ENCODE peak calls at places on chromosomes 12 and 14, in four cellular contexts. One of them, this sample, is unnamed.

GRCh38 chr12:94649349-94650142 is 811 bp downstream of the TMCC3 start:
- DNase-seq in K562: no peak
- DNase-seq in HepG2: no peak
- DNase-seq in WTC11: peak; percentile 47
- DNase-seq in this sample: no peak

GRCh38 chr12:49588761-49589516 is 16.5 kb downstream of the FAM186B start:
- DNase-seq in K562: no peak
- DNase-seq in HepG2: no peak
- DNase-seq in WTC11: no peak
- DNase-seq in this sample: no peak

GRCh38 chr12:56208014-56208413 is 13.7 kb downstream of the RNF41 start:
- DNase-seq in K562: no peak
- DNase-seq in HepG2: no peak
- DNase-seq in WTC11: no peak
- DNase-seq in this sample: no peak

GRCh38 chr12:48831257-48831656 is 13.0 kb downstream of the CACNB3 start:
- DNase-seq in K562: no peak
- DNase-seq in HepG2: no peak
- DNase-seq in WTC11: no peak
- DNase-seq in this sample: no peak

GRCh38 chr14:104549536-104550339 is 29.8 kb upstream of the C14orf180 start:
- DNase-seq in K562: no peak
- DNase-seq in HepG2: no peak
- DNase-seq in WTC11: no peak
- DNase-seq in this sample: no peak

GRCh38 chr12:111439657-111440151 is 34.0 kb downstream of the SH2B3 start:
- DNase-seq in K562: no peak
- DNase-seq in HepG2: no peak
- DNase-seq in WTC11: no peak
- DNase-seq in this sample: no peak

GRCh38 chr14:20427231-20428009 is 8.5 kb downstream of the KLHL33 start:
- DNase-seq in K562: peak; percentile 69
- DNase-seq in HepG2: peak; percentile 68
- DNase-seq in WTC11: no peak
- DNase-seq in this sample: peak; percentile 71

GRCh38 chr12:11686135-11686534 is 36.7 kb downstream of the ETV6 start:
- DNase-seq in K562: no peak
- DNase-seq in HepG2: no peak
- DNase-seq in WTC11: no peak
- DNase-seq in this sample: no peak

GRCh38 chr12:123749355-123749754 is 12.7 kb upstream of the DNAH10 start:
- DNase-seq in K562: no peak
- DNase-seq in HepG2: no peak
- DNase-seq in WTC11: no peak
- DNase-seq in this sample: no peak

GRCh38 chr12:88977115-88977514 is 375.2 kb downstream of the DUSP6 start:
- DNase-seq in K562: no peak
- DNase-seq in HepG2: no peak
- DNase-seq in WTC11: no peak
- DNase-seq in this sample: no peak

GRCh38 chr12:57836442-57837375 is 9.8 kb downstream of the CTDSP2 start:
- DNase-seq in K562: peak; percentile 82
- DNase-seq in HepG2: no peak
- DNase-seq in WTC11: peak; percentile 47
- DNase-seq in this sample: no peak

GRCh38 chr12:124125472-124125871 is 152.5 kb downstream of the ZNF664 start:
- DNase-seq in K562: no peak
- DNase-seq in HepG2: no peak
- DNase-seq in WTC11: no peak
- DNase-seq in this sample: peak; percentile 72

GRCh38 chr14:83280719-83281118 is 1747.1 kb upstream of the SEL1L start:
- DNase-seq in K562: no peak
- DNase-seq in HepG2: no peak
- DNase-seq in WTC11: no peak
- DNase-seq in this sample: no peak

GRCh38 chr12:51391047-51391837 is at the start of gene GALNT6:
- DNase-seq in K562: peak; percentile 70
- DNase-seq in HepG2: no peak
- DNase-seq in WTC11: peak; percentile 79
- DNase-seq in this sample: no peak

GRCh38 chr14:73457935-73458218 is 469 bp downstream of the NUMB start:
- DNase-seq in K562: no peak
- DNase-seq in HepG2: no peak
- DNase-seq in WTC11: peak; percentile 38
- DNase-seq in this sample: no peak

GRCh38 chr12:77152623-77153193 is 87.3 kb upstream of the E2F7 start:
- DNase-seq in K562: no peak
- DNase-seq in HepG2: peak; percentile 5
- DNase-seq in WTC11: no peak
- DNase-seq in this sample: no peak

GRCh38 chr12:72338437-72338836 is 66.3 kb downstream of the TRHDE start:
- DNase-seq in K562: no peak
- DNase-seq in HepG2: no peak
- DNase-seq in WTC11: no peak
- DNase-seq in this sample: no peak

DNA sequence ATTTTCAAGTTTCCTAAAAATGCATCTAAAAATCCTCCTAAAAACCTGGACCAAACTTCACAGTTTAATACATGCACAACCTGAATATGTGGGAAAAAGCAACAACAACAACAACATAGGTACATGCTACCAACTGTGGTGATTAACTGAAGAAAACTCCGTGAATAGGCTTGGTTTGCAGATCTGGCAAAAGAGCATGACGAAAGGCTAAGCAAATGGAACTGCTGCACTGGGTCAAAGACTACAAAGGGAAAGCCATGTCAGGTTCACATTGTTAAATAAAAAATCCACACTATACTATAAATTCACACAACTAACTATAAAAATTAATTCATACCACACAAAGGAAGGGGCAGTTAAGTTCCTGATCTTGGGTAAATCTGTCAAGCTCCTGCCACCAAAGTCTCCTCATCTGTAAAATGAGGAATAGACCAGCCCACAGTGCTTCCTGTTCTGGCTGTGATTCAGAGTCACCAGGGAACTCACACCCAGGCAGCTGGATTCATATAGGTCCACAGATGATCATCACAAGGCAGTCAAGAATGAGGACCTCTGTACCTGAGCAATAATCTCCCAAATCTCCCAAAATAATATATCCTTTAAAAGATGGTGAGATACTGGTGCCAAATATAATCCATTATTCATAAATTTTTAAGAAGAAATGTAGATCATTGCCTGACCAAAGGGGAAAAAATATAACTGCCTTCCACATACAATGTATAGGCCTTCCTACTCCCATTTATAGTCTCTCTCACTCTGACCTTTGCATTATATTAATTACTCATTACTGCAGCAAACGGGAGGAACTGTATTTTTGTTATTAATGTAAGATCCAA is 7.0 kb downstream of the CORO1C start:
- DNase-seq in K562: peak; percentile 52
- DNase-seq in HepG2: no peak
- DNase-seq in WTC11: no peak
- DNase-seq in this sample: no peak
- TF ChIP-seq CREM in K562: no peak
- TF ChIP-seq CREM in HepG2: no peak
- TF ChIP-seq CREM in WTC11: no peak
- TF ChIP-seq CREM in this sample: no peak

DNA sequence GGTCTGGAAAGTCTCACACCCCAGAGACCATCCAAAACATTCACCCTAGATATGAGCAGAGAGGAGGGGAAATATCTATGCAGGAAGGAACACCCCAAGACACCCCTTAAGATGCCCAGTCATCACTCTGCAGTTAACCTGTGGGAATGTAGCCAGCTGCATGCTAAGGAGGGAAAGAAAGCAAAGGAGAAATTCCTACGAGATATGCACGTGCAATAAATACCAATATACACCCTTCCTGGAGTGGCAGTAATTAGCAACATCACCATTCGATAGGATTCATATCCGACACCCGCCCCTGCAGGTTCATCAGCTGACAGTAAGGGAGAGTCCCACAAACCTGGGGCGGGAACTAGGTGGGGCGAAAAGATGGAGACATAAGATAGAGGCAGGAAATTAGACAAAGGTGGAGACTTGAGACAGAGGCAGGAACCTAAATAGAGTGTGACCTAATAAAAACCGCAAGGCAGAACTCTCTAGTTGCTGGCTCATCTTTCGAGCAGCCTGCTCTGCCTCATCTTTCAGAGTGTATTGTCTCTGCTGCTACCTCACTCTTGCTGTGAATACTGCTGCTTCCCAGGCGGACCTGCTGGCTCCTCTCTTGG is 51.5 kb downstream of the PLEKHG3 start:
- DNase-seq in K562: no peak
- DNase-seq in HepG2: no peak
- DNase-seq in WTC11: no peak
- DNase-seq in this sample: no peak
- TF ChIP-seq CREM in K562: no peak
- TF ChIP-seq CREM in HepG2: no peak
- TF ChIP-seq CREM in WTC11: no peak
- TF ChIP-seq CREM in this sample: no peak

GRCh38 chr12:12943589-12944260 is 8.2 kb downstream of the GPRC5D start:
- DNase-seq in K562: no peak
- DNase-seq in HepG2: no peak
- DNase-seq in WTC11: no peak
- DNase-seq in this sample: no peak

GRCh38 chr12:12938541-12938940 is 13.4 kb downstream of the GPRC5D start:
- DNase-seq in K562: no peak
- DNase-seq in HepG2: no peak
- DNase-seq in WTC11: no peak
- DNase-seq in this sample: no peak

GRCh38 chr12:12945591-12945990 is 6.4 kb downstream of the GPRC5D start:
- DNase-seq in K562: no peak
- DNase-seq in HepG2: no peak
- DNase-seq in WTC11: no peak
- DNase-seq in this sample: no peak

GRCh38 chr12:12939888-12940287 is 12.1 kb downstream of the GPRC5D start:
- DNase-seq in K562: no peak
- DNase-seq in HepG2: no peak
- DNase-seq in WTC11: no peak
- DNase-seq in this sample: no peak

GRCh38 chr12:12941450-12942350 is 10.3 kb downstream of the GPRC5D start:
- DNase-seq in K562: no peak
- DNase-seq in HepG2: no peak
- DNase-seq in WTC11: no peak
- DNase-seq in this sample: no peak
- TF ChIP-seq CREM in K562: no peak
- TF ChIP-seq CREM in HepG2: no peak
- TF ChIP-seq CREM in WTC11: no peak
- TF ChIP-seq CREM in this sample: no peak

GRCh38 chr12:59119676-59120075 is 199.4 kb upstream of the LRIG3 start:
- DNase-seq in K562: no peak
- DNase-seq in HepG2: no peak
- DNase-seq in WTC11: no peak
- DNase-seq in this sample: no peak
- TF ChIP-seq CREM in K562: no peak
- TF ChIP-seq CREM in HepG2: no peak
- TF ChIP-seq CREM in WTC11: no peak
- TF ChIP-seq CREM in this sample: no peak

GRCh38 chr12:82326905-82327503 is 31.2 kb downstream of the CCDC59 start:
- DNase-seq in K562: peak; percentile 7
- DNase-seq in HepG2: peak; percentile 13
- DNase-seq in WTC11: no peak
- DNase-seq in this sample: no peak
- TF ChIP-seq CREM in K562: no peak
- TF ChIP-seq CREM in HepG2: no peak
- TF ChIP-seq CREM in WTC11: no peak
- TF ChIP-seq CREM in this sample: no peak